ENCODE peak calls at places on chromosomes 11 and 22, in four cellular contexts. T is GM12892, W is GM12891, N is HepG2. X is an unnamed sample.

GRCh38 chr22:38122616-38123015 is 12.1 kb upstream of the BAIAP2L2 start:
- DNase-seq in T (no peak), W (no peak), N (no peak), X (no peak)

GRCh38 chr11:125343732-125344131 is 152.3 kb downstream of the FEZ1 start:
- DNase-seq in T (no peak), W (no peak), N (no peak), X (no peak)

GRCh38 chr22:32476286-32476685 is 1.7 kb downstream of the FBXO7 start:
- DNase-seq in T (no peak), W (no peak), N (no peak), X (no peak)

GRCh38 chr11:8338138-8338537 is 74.5 kb upstream of the LMO1 start:
- DNase-seq in T (peak; percentile 64), W (peak; percentile 65), N (peak; percentile 18), X (no peak)

GRCh38 chr22:48607901-48608650 is 1219.6 kb downstream of the BRD1 start:
- DNase-seq in T (no peak), W (no peak), N (no peak), X (no peak)

GRCh38 chr11:10301656-10302293 is 3.1 kb upstream of the ADM start:
- DNase-seq in T (no peak), W (no peak), N (no peak), X (no peak)

GRCh38 chr11:57792870-57793269 is 31.3 kb downstream of the CTNND1 start:
- DNase-seq in T (no peak), W (no peak), N (no peak), X (no peak)

GRCh38 chr22:47391169-47392053 is 629.0 kb downstream of the TBC1D22A start:
- DNase-seq in T (no peak), W (no peak), N (no peak), X (no peak)

GRCh38 chr11:113387605-113388211 is at the start of gene ANKK1:
- DNase-seq in T (no peak), W (no peak), N (no peak), X (peak; percentile 86)

GRCh38 chr11:64805481-64805880 is 2.5 kb upstream of the MAP4K2 start:
- DNase-seq in T (no peak), W (no peak), N (no peak), X (no peak)

GRCh38 chr11:131546218-131546895 is 175.9 kb downstream of the NTM start:
- DNase-seq in T (no peak), W (no peak), N (no peak), X (no peak)

GRCh38 chr11:36268337-36268931 is 20.8 kb downstream of the COMMD9 start:
- DNase-seq in T (no peak), W (no peak), N (no peak), X (no peak)

GRCh38 chr22:37803195-37803635 is 4.5 kb upstream of the GCAT start:
- DNase-seq in T (no peak), W (no peak), N (peak; percentile 65), X (no peak)

GRCh38 chr11:32893091-32893946 is 708 bp downstream of the QSER1 start:
- DNase-seq in T (peak; percentile 39), W (peak; percentile 52), N (peak; percentile 58), X (peak; percentile 80)

GRCh38 chr22:19045094-19045493 is 77.1 kb downstream of the DGCR2 start:
- DNase-seq in T (no peak), W (no peak), N (no peak), X (no peak)

DNA sequence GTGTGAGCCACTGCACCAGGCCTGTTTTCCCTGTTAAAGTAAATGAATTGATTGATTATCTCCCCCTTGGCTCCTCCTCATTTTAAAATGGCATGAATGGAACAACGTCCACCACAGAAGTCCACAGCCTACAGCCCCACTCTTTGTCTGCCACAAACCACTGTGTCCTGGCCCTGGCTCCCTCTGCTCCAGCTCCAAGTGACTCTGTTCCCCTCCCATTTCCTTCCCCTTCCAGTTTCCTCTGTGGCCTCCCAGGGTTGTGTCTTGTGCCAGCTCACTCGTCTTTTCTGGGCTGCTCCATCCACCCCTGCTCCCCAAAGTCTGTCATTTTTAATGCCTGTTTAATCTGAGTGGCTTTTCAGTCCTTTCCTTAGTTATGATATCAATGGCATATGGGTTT is 52.4 kb upstream of the CD5 start:
- DNase-seq in T (no peak), W (no peak), N (no peak), X (no peak)
- TF ChIP-seq TAF1 in T (no peak), W (no peak), N (no peak), X (no peak)

DNA sequence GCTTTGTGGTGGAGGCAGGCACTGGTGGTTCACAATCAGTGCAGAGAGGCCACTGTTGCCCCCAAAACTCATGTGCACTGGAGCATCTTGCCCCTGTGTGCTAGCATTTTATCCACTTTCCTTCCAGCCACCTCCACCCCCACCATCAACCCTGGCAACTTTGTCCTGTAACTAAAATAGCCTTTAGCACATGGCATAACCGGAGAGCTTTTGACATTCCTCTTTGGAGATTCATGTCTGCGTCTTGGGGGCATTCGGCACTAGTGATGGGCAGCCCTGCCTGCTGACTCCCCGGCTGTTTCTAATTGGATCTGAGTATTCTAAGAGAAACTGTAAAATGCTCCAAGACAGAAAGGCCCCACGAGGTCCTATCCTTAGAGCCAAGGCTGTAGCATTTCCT is 15.8 kb downstream of the SHISA8 start:
- DNase-seq in T (no peak), W (no peak), N (no peak), X (no peak)
- TF ChIP-seq TAF1 in T (no peak), W (no peak), N (no peak), X (no peak)

GRCh38 chr11:122698390-122698789 is 42.9 kb downstream of the UBASH3B start:
- DNase-seq in T (no peak), W (no peak), N (no peak), X (no peak)

GRCh38 chr11:122700676-122701075 is 45.2 kb downstream of the UBASH3B start:
- DNase-seq in T (no peak), W (no peak), N (no peak), X (no peak)

GRCh38 chr11:122695076-122695620 is 39.6 kb downstream of the UBASH3B start:
- DNase-seq in T (no peak), W (no peak), N (no peak), X (no peak)

GRCh38 chr11:122697636-122698167 is 42.2 kb downstream of the UBASH3B start:
- DNase-seq in T (peak; percentile 47), W (peak; percentile 48), N (no peak), X (no peak)

DNA sequence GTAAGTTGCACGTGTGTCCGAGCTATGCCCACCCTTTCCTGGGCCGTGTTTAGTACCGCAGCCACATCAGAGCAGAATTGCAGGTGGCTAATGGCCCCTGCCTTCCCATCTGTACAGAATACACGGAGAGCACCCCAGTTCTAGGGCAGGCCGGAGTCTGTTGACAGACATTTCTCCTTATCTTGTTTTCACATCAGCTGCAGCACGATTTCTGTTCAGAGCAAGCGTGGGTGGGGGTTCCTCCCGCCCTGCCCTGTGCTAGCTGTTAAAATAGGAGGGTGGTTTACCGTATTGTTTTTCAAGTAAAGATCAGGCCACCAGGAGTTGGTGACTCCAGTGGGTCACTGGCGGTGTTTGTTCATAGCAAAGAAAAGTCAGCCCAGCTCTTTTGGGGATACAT is 41.1 kb downstream of the UBASH3B start:
- DNase-seq in T (peak; percentile 53), W (no peak), N (no peak), X (no peak)
- TF ChIP-seq TAF1 in T (no peak), W (no peak), N (no peak), X (no peak)

GRCh38 chr22:40826984-40827741 is 8.0 kb upstream of the SLC25A17 start:
- DNase-seq in T (no peak), W (no peak), N (peak; percentile 52), X (no peak)
- TF ChIP-seq TAF1 in T (no peak), W (no peak), N (no peak), X (no peak)

GRCh38 chr11:59249535-59249934 is 36.8 kb upstream of the MPEG1 start:
- DNase-seq in T (no peak), W (no peak), N (no peak), X (no peak)
- TF ChIP-seq TAF1 in T (no peak), W (no peak), N (no peak), X (no peak)

GRCh38 chr11:121207485-121208115 is 85.0 kb upstream of the SC5D start:
- DNase-seq in T (no peak), W (no peak), N (no peak), X (no peak)
- TF ChIP-seq TAF1 in T (no peak), W (no peak), N (no peak), X (no peak)

DNA sequence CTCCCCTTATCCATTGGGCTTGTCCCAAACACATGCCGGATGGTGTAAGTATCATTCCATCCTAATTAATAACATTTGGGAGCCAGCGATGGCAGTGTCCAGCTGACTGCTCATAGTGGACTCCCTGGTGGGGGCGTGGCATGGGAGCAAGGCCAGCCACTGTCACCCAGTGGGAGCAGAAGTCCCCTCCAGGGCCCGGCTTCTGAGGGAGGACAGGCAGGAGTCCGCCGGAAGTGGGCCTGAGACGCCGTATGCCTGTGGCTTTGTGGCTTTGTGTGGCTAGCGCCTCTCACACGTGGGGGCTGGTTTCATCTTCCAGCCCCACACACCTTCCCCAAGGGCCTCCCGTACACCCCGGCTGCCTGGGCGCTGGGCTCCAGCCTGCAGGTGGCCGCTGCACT is 124.5 kb downstream of the KCNQ1 start:
- DNase-seq in T (no peak), W (no peak), N (no peak), X (no peak)
- TF ChIP-seq TAF1 in T (no peak), W (no peak), N (no peak), X (no peak)

GRCh38 chr22:39559456-39560105 is 11.0 kb upstream of the CACNA1I start:
- DNase-seq in T (no peak), W (no peak), N (no peak), X (peak; percentile 41)
- TF ChIP-seq TAF1 in T (no peak), W (no peak), N (no peak), X (no peak)

DNA sequence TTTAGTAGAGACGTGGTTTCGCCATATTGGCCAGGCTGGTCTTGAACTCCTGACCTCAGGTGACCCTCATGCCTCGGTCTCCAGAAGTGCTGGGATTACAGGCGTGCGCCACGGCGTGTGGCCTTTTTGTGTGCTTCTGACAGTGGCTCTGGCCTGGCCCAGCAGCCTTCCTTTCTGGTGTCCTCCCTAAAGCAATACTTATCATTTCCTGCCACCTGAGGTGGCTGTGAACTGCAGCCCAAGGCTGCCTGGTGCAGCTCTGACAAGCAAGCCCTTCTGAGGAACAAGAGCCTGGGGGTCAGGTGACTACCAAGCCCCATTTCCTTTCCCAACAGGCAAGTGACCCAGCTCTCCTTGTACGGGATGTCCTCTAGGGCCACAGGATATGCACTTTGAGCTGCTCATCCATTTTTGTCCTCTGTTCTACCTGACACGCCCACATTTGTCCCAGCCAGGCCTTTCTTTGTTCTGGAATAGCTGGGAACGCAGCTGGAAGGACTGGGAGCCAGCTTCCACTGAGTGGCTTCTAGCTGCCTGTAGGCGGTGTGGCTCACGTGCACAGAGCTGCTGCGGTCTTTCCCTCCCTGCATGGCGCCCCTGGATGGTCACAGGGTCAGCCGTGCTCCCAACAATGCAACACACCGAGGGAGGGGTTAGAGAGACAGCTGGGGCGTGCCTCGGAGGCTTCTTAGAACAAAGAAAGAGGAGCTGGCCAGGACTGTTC is 12.3 kb upstream of the BID start:
- DNase-seq in T (no peak), W (no peak), N (peak; percentile 91), X (no peak)
- TF ChIP-seq TAF1 in T (no peak), W (no peak), N (peak; percentile 32), X (no peak)

X was measured in H1.